ENCODE peak calls at places on chromosomes 5 and 9, in nine cellular contexts. E is effector memory CD4-positive, alpha-beta T cell; A is naive thymus-derived CD4-positive, alpha-beta T cell; V is stimulated activated CD4-positive, alpha-beta T cell treated with anti-CD3 and anti-CD28 coated beads, TNF-alpha, amount 100 ng/mL, for 24 hours; G is type B pancreatic cell; N is fibroblast of the conjunctiva; F is RWPE1; P is mucosa of gallbladder; U is gastrocnemius medialis. S is an unnamed sample.

GRCh38 chr5:87599778-87600177 is 187.0 kb upstream of the CCNH start:
- DNase-seq in E (no peak), A (no peak), V (no peak), G (no peak), N (no peak), F (no peak), P (no peak), U (no peak), S (no peak)

GRCh38 chr5:122311888-122312669 is at the start of gene SNCAIP:
- DNase-seq in E (no peak), A (no peak), V (no peak), G (peak; percentile 74), N (no peak), F (peak; percentile 43), P (no peak), U (no peak), S (no peak)

GRCh38 chr5:92145852-92146251 is 762.7 kb upstream of the ARRDC3 start:
- DNase-seq in E (no peak), A (no peak), V (no peak), G (no peak), N (no peak), F (no peak), P (no peak), U (no peak), S (no peak)

GRCh38 chr9:85890962-85891361 is 50.0 kb upstream of the NAA35 start:
- DNase-seq in E (no peak), A (no peak), V (no peak), G (no peak), N (no peak), F (no peak), P (no peak), U (no peak), S (no peak)

GRCh38 chr9:90991953-90992352 is 190.3 kb downstream of the SYK start:
- DNase-seq in E (no peak), A (no peak), V (no peak), G (no peak), N (no peak), F (no peak), P (no peak), U (no peak), S (no peak)

GRCh38 chr5:1514027-1514818 is 9.5 kb downstream of the LPCAT1 start:
- DNase-seq in E (no peak), A (no peak), V (no peak), G (peak; percentile 67), N (no peak), F (no peak), P (no peak), U (peak; percentile 5), S (no peak)

GRCh38 chr9:98502976-98503325 is 205.8 kb downstream of the GABBR2 start:
- DNase-seq in E (no peak), A (no peak), V (no peak), G (no peak), N (no peak), F (peak; percentile 73), P (no peak), U (no peak), S (no peak)

GRCh38 chr5:159208508-159209437 is 580 bp downstream of the RNF145 start:
- DNase-seq in E (no peak), A (no peak), V (peak; percentile 10), G (no peak), N (no peak), F (peak; percentile 55), P (peak; percentile 14), U (peak; percentile 19), S (no peak)

GRCh38 chr5:65061250-65061973 is 292.7 kb downstream of the CWC27 start:
- DNase-seq in E (no peak), A (no peak), V (no peak), G (no peak), N (no peak), F (no peak), P (no peak), U (no peak), S (no peak)

GRCh38 chr5:177103523-177104253 is 17.0 kb downstream of the FGFR4 start:
- DNase-seq in E (no peak), A (no peak), V (no peak), G (no peak), N (no peak), F (no peak), P (no peak), U (no peak), S (no peak)

GRCh38 chr5:74232281-74232680 is 408.2 kb downstream of the ENC1 start:
- DNase-seq in E (no peak), A (no peak), V (peak; percentile 9), G (no peak), N (no peak), F (peak; percentile 95), P (no peak), U (no peak), S (no peak)

S was measured in GM18507.